ENCODE peak calls at places on chromosome 18, in ten cellular contexts. P is Peyer's patch, V is neural crest cell, T is stomach, J is adrenal gland, Y is RWPE1, H is lung, C is heart right ventricle, Z is epithelial cell of esophagus, O is mesothelial cell of epicardium. M is an unnamed sample.

GRCh38 chr18:67669993-67670671 is 153.6 kb upstream of the DSEL start:
- DNase-seq in P (no peak), V (no peak), T (no peak), J (no peak), Y (no peak), H (no peak), C (no peak), Z (peak), O (no peak), M (no peak)

GRCh38 chr18:45557779-45558178 is 57.5 kb upstream of the SLC14A2 start:
- DNase-seq in P (no peak), V (no peak), T (no peak), J (no peak), Y (no peak), H (no peak), C (no peak), Z (no peak), O (no peak), M (no peak)

GRCh38 chr18:4639628-4640310 is 184.7 kb upstream of the DLGAP1 start:
- DNase-seq in P (no peak), V (no peak), T (no peak), J (no peak), Y (no peak), H (no peak), C (no peak), Z (no peak), O (no peak), M (no peak)

GRCh38 chr18:55663891-55664290 is 75.9 kb upstream of the TCF4 start:
- DNase-seq in P (no peak), V (no peak), T (no peak), J (no peak), Y (no peak), H (no peak), C (no peak), Z (no peak), O (no peak), M (no peak)

GRCh38 chr18:75247601-75248421 is 37.2 kb downstream of the TSHZ1 start:
- DNase-seq in P (no peak), V (no peak), T (no peak), J (no peak), Y (peak), H (no peak), C (no peak), Z (peak), O (no peak), M (no peak)

GRCh38 chr18:13137041-13137938 is 81.3 kb upstream of the LDLRAD4 start:
- DNase-seq in P (peak), V (peak), T (peak), J (no peak), Y (no peak), H (no peak), C (peak), Z (peak), O (peak), M (peak)

GRCh38 chr18:54296017-54296416 is 26.7 kb downstream of the POLI start:
- DNase-seq in P (no peak), V (no peak), T (no peak), J (no peak), Y (no peak), H (no peak), C (no peak), Z (peak), O (no peak), M (no peak)

GRCh38 chr18:47323158-47323557 is 71.7 kb upstream of the SKOR2 start:
- DNase-seq in P (no peak), V (no peak), T (no peak), J (no peak), Y (peak), H (no peak), C (no peak), Z (peak), O (no peak), M (no peak)

GRCh38 chr18:44682181-44682870 is 1.6 kb downstream of the SETBP1 start:
- DNase-seq in P (no peak), V (no peak), T (no peak), J (no peak), Y (no peak), H (no peak), C (no peak), Z (peak), O (no peak), M (no peak)

GRCh38 chr18:54878057-54878661 is 49.9 kb downstream of the RAB27B start:
- DNase-seq in P (no peak), V (no peak), T (no peak), J (no peak), Y (no peak), H (no peak), C (no peak), Z (no peak), O (no peak), M (no peak)

GRCh38 chr18:12518326-12518725 is 110.6 kb downstream of the PRELID3A start:
- DNase-seq in P (no peak), V (no peak), T (no peak), J (no peak), Y (no peak), H (no peak), C (no peak), Z (peak), O (no peak), M (no peak)

GRCh38 chr18:44564922-44565321 is 115.8 kb upstream of the SETBP1 start:
- DNase-seq in P (no peak), V (no peak), T (no peak), J (no peak), Y (no peak), H (no peak), C (no peak), Z (peak), O (no peak), M (no peak)

GRCh38 chr18:57273194-57273593 is 79.2 kb upstream of the ST8SIA3 start:
- DNase-seq in P (no peak), V (no peak), T (no peak), J (no peak), Y (no peak), H (no peak), C (no peak), Z (no peak), O (no peak), M (no peak)

GRCh38 chr18:28789460-28789859 is 612.5 kb upstream of the CDH2 start:
- DNase-seq in P (no peak), V (no peak), T (no peak), J (no peak), Y (no peak), H (no peak), C (no peak), Z (no peak), O (no peak), M (no peak)

GRCh38 chr18:58202406-58202730 is 158.3 kb downstream of the NEDD4L start:
- DNase-seq in P (no peak), V (no peak), T (no peak), J (peak), Y (no peak), H (no peak), C (no peak), Z (peak), O (no peak), M (no peak)

GRCh38 chr18:24595556-24595955 is 135.1 kb downstream of the HRH4 start:
- DNase-seq in P (no peak), V (no peak), T (no peak), J (no peak), Y (no peak), H (no peak), C (no peak), Z (no peak), O (no peak), M (no peak)

GRCh38 chr18:70422061-70422965 is 133.5 kb downstream of the SOCS6 start:
- DNase-seq in P (peak), V (no peak), T (peak), J (peak), Y (peak), H (peak), C (peak), Z (peak), O (no peak), M (no peak)

GRCh38 chr18:11850821-11851155 is 425 bp upstream of the CHMP1B start:
- DNase-seq in P (no peak), V (no peak), T (no peak), J (no peak), Y (peak), H (no peak), C (no peak), Z (peak), O (no peak), M (no peak)

GRCh38 chr18:41655074-41655473 is 300.0 kb upstream of the PIK3C3 start:
- DNase-seq in P (no peak), V (no peak), T (no peak), J (no peak), Y (no peak), H (no peak), C (no peak), Z (peak), O (no peak), M (no peak)

DNA sequence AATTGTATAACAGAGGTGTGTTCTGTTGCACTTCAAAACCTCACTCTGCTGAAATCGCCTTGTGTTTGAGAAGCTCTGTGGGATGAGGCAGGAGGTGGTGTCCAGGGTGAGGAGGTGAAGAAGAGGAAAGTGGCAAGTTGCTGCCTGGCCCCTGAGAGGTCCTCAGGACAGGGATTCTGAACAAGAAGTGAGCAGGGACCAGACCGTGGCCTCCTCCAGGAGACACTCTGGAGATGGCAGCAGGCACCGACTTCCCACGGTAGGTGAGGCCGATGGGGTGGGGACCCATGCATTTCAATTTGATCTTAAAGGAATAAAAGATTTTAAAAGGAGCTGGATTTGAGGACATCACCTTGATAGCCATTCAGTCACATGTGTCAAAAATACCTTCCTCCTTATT is 37.5 kb upstream of the LAMA1 start:
- DNase-seq in P (no peak), V (no peak), T (no peak), J (peak), Y (no peak), H (no peak), C (no peak), Z (no peak), O (no peak), M (no peak)
- TF ChIP-seq CTCF in P (no peak), V (no peak), T (no peak), J (no peak), Y (no peak), H (no peak), C (no peak), Z (no peak), O (no peak), M (no peak)

DNA sequence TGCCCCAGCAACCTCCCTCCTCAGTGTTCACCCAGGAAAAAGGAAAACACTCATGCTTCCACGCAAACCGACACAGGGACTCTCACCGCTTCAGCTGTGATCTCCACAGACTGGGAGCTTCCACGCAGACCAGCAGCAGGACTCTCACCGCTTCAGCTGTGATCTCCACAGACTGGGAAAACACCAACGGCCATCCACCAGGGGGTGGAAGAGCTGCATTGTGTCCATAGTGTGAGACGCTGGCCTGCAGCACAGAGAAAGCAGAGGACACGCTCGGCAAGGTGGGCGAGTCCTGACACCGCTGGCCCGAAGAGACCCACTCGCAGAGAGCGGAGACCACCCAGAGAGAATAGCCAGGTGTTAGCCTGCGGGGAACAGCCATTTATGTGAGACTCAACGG is 42.5 kb upstream of the NFATC1 start:
- DNase-seq in P (no peak), V (peak), T (no peak), J (no peak), Y (no peak), H (no peak), C (no peak), Z (no peak), O (no peak), M (no peak)
- TF ChIP-seq CTCF in P (no peak), V (peak), T (no peak), J (no peak), Y (no peak), H (no peak), C (no peak), Z (peak), O (no peak), M (peak)

GRCh38 chr18:21243041-21243431 is 1.0 kb downstream of the GREB1L start:
- DNase-seq in P (peak), V (no peak), T (no peak), J (peak), Y (no peak), H (no peak), C (no peak), Z (peak), O (peak), M (no peak)

GRCh38 chr18:21241224-21242131 is 554 bp upstream of the GREB1L start:
- DNase-seq in P (no peak), V (peak), T (no peak), J (no peak), Y (no peak), H (no peak), C (peak), Z (no peak), O (peak), M (peak)

DNA sequence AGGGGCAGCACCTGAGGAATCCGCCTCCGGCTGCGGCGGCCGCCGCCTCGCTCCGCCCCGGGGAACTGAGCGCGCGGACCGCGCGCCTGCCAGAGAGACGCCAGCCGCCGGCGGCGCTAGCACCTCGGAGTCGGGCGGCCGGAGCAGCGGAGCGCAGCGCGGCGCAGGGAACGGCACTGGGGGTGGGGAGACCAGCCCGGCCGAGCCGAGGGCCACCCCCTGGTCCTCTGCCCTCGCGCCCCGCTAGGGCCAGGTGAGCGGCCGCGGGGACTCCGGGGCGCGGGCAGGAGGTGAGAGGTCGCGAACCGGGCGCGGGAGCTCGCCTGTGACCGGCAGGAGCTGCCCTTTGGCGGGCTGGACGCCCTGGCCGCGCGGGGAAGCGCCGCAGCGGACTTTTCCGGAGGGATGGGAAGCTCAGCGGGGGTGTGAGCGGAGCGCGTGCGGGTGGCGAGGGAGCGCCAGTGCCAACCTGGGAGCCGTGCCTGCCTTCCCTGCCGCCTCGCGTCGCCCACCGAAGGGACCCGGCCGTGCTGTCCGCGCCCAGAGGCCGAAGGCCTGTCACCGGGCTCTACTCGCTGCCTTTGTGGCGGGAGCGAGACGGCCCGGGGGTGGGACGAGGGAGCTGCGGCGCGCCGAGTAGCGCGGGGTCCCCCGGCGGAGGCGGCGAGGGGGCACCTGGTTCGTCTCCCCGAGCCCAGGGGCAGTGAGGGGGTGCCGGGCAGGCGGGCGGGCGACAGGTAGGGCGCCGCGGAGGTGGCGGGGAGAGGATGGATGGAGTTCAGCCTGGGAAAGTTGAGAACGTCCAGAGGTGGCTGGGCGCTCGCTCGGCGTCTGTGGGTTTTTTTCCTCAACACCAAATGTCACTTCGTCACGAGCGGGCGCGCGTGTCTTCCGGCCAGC is at the start of gene GREB1L:
- DNase-seq in P (peak), V (peak), T (peak), J (peak), Y (peak), H (no peak), C (peak), Z (peak), O (peak), M (peak)
- TF ChIP-seq CTCF in P (no peak), V (peak), T (no peak), J (no peak), Y (peak), H (no peak), C (no peak), Z (peak), O (peak), M (peak)

DNA sequence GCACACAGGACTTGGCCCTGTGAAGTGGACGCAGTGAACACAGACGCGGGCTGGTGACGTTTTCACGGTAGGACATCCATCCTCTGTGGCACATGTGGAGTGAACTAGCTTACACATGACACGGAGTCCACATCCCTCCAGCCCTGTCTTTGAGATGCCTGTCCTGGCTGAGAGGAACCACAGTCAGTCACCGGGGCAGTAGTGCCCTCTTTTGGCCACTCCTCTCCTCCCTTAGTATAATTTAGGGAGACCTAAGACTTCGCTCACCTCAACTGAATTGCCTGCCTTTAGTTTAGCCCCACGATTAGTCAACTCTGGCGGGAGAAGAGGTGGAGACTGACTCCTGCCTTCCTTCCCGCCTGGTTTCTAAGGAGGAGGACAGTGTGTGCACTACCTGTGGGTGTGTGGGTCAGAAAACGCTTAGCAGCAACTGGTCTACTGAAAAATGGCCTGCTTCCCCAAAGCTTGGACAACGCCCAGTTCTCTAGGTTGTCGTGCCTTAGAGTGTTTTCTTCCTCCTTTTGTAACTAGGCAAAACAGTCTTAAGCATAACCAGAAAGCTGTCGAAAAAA is 70.6 kb downstream of the MBP start:
- DNase-seq in P (no peak), V (no peak), T (no peak), J (no peak), Y (no peak), H (no peak), C (no peak), Z (peak), O (no peak), M (no peak)
- TF ChIP-seq CTCF in P (no peak), V (no peak), T (no peak), J (no peak), Y (no peak), H (no peak), C (peak), Z (peak), O (no peak), M (no peak)

GRCh38 chr18:35936951-35937350 is 35.5 kb upstream of the RMP24 start:
- DNase-seq in P (no peak), V (no peak), T (no peak), J (no peak), Y (no peak), H (peak), C (no peak), Z (peak), O (no peak), M (no peak)

GRCh38 chr18:35938562-35938961 is 33.9 kb upstream of the RMP24 start:
- DNase-seq in P (no peak), V (no peak), T (no peak), J (no peak), Y (no peak), H (no peak), C (no peak), Z (peak), O (no peak), M (no peak)

GRCh38 chr18:35938158-35938557 is 34.3 kb upstream of the RMP24 start:
- DNase-seq in P (no peak), V (no peak), T (no peak), J (no peak), Y (peak), H (no peak), C (no peak), Z (peak), O (no peak), M (no peak)

GRCh38 chr18:35941299-35941698 is 31.2 kb upstream of the RMP24 start:
- DNase-seq in P (no peak), V (no peak), T (no peak), J (no peak), Y (no peak), H (no peak), C (no peak), Z (peak), O (no peak), M (no peak)

GRCh38 chr18:35939166-35939565 is 33.3 kb upstream of the RMP24 start:
- DNase-seq in P (no peak), V (no peak), T (no peak), J (no peak), Y (no peak), H (peak), C (no peak), Z (peak), O (no peak), M (no peak)
- TF ChIP-seq CTCF in P (no peak), V (peak), T (no peak), J (no peak), Y (no peak), H (no peak), C (peak), Z (peak), O (no peak), M (peak)

DNA sequence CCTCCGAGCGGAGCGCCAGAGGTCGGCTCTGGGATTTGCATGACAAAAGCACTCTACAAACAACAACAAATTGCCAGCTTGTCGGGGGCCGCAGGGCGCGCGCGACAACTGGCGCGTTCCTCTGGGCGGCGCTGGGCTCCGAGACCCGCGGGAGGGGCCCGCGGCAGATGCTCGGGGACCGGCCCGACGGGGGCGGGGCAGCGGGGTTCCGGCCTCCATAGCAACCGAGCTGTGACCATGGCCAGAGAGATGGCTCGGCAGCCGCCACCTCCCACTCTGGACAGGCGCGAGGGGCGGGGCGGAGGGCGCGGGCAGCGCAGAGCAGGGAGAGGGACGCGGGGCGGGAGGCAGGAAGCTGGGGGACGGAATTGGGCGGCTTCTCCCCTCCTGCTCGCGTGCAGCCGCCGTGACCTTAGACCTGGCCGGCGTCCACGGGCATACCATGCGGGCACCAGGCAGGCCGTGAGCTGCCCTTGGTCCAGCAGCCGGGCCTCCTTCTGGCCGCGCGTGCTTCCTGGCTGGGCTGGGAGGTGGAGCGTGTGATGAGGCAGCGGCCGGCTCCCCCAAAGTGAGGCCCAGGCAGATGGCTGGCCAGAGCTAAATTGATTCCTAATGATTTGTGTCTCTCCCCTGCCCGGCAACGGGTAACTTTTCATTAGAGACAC is 171.5 kb downstream of the CELF4 start:
- DNase-seq in P (peak), V (peak), T (peak), J (peak), Y (peak), H (peak), C (peak), Z (no peak), O (peak), M (peak)
- TF ChIP-seq CTCF in P (no peak), V (no peak), T (no peak), J (no peak), Y (peak), H (no peak), C (no peak), Z (no peak), O (no peak), M (peak)

DNA sequence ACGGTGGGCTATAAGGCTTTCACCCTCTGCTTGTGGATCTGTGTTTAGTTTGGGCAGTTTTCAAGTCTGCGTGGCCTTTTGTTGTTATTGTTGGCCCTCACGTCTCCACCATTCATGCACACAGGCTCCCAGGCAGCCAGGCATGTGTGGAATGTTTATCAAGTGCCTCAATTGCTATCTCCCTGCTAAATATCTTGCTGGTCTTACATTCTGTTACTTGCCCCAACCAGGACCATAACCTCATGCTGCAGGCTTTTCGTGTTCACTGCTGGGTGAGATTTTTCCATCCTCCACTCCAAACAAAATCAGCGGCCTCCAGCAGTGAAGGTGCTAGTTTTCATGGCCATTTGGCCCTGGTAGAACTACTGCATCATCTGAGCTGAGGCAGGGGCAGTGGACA is 63.0 kb upstream of the DSC1 start:
- DNase-seq in P (no peak), V (no peak), T (no peak), J (no peak), Y (no peak), H (no peak), C (peak), Z (no peak), O (peak), M (no peak)
- TF ChIP-seq CTCF in P (no peak), V (no peak), T (no peak), J (no peak), Y (no peak), H (no peak), C (no peak), Z (no peak), O (no peak), M (no peak)